ENCODE peak calls at places on chromosomes 11 and 22, in eight cellular contexts. P, M, N, E, C, H, V and X are unnamed samples.

GRCh38 chr22:30460147-30460546 is 11.7 kb downstream of the SEC14L3 start:
- DNase-seq in P (no peak), N (no peak), H (no peak), C (no peak), E (no peak), V (no peak), M (no peak), X (no peak)

GRCh38 chr11:31651208-31651607 is 141.6 kb downstream of the ELP4 start:
- DNase-seq in H (no peak), P (no peak), V (no peak), M (no peak), E (no peak), C (no peak), N (no peak), X (no peak)

GRCh38 chr22:23583836-23584235 is 3.7 kb upstream of the IGLL1 start:
- DNase-seq in M (no peak), P (no peak), C (no peak), H (no peak), V (peak; percentile 55), N (no peak), E (no peak), X (no peak)

GRCh38 chr22:47304191-47304831 is 541.9 kb downstream of the TBC1D22A start:
- DNase-seq in N (no peak), V (peak; percentile 15), M (no peak), E (no peak), P (no peak), H (no peak), C (no peak), X (no peak)

GRCh38 chr11:2790581-2790925 is 90.8 kb upstream of the KCNQ1OT1 start:
- DNase-seq in E (no peak), P (no peak), N (no peak), V (no peak), M (no peak), H (no peak), C (no peak), X (no peak)

GRCh38 chr11:116643521-116643920 is 129.3 kb downstream of the BUD13 start:
- DNase-seq in V (no peak), M (no peak), C (no peak), P (no peak), E (no peak), H (no peak), N (no peak), X (no peak)

GRCh38 chr11:9078113-9079041 is 13.0 kb downstream of the SCUBE2 start:
- DNase-seq in P (no peak), H (no peak), V (peak; percentile 69), E (no peak), N (no peak), C (no peak), M (no peak), X (no peak)

GRCh38 chr11:7020183-7020917 is at the start of the genes NLRP14 and ZNF214:
- DNase-seq in P (peak; percentile 82), M (peak; percentile 85), V (peak; percentile 88), N (no peak), H (peak; percentile 80), C (peak; percentile 98), E (no peak), X (peak; percentile 93)

GRCh38 chr11:107780775-107781174 is 68.9 kb upstream of the SLN start:
- DNase-seq in E (no peak), H (no peak), N (no peak), M (no peak), P (no peak), C (no peak), V (no peak), X (no peak)

GRCh38 chr11:69088676-69089146 is 40.0 kb downstream of the TPCN2 start:
- DNase-seq in M (peak; percentile 67), P (peak; percentile 37), E (peak; percentile 85), N (peak; percentile 30), H (peak; percentile 72), V (peak; percentile 99), C (peak; percentile 92), X (peak; percentile 88)